ENCODE peak calls at places on chromosomes 11 and 22, in six cellular contexts. One of them, this sample, is unnamed.

GRCh38 chr11:35038211-35038930 is 100.6 kb upstream of the CD44 start:
- DNase-seq in stimulated activated CD8-positive, alpha-beta memory T cell treated with anti-CD3 and anti-CD28 coated beads, Interleukin-12 subunit alpha, Interleukin-12 subunit beta, amount 100 ng/mL, for 4 hours: no peak
- DNase-seq in activated CD4-positive, alpha-beta T cell treated with anti-CD3 and anti-CD28 coated beads, Interleukin-2, amount 50 U/mL, for 48 hours: no peak
- DNase-seq in HTR-8/SVneo: no peak
- DNase-seq in sigmoid colon: no peak
- DNase-seq in pulmonary artery endothelial cell: no peak
- DNase-seq in this sample: no peak

GRCh38 chr11:70066136-70066520 is 12.0 kb upstream of the ANO1 start:
- DNase-seq in sigmoid colon: peak
- DNase-seq in stimulated activated CD8-positive, alpha-beta memory T cell treated with anti-CD3 and anti-CD28 coated beads, Interleukin-12 subunit alpha, Interleukin-12 subunit beta, amount 100 ng/mL, for 4 hours: no peak
- DNase-seq in HTR-8/SVneo: no peak
- DNase-seq in pulmonary artery endothelial cell: no peak
- DNase-seq in activated CD4-positive, alpha-beta T cell treated with anti-CD3 and anti-CD28 coated beads, Interleukin-2, amount 50 U/mL, for 48 hours: no peak
- DNase-seq in this sample: no peak

GRCh38 chr11:72242141-72242540 is 1.8 kb downstream of the PHOX2A start:
- DNase-seq in HTR-8/SVneo: no peak
- DNase-seq in sigmoid colon: no peak
- DNase-seq in stimulated activated CD8-positive, alpha-beta memory T cell treated with anti-CD3 and anti-CD28 coated beads, Interleukin-12 subunit alpha, Interleukin-12 subunit beta, amount 100 ng/mL, for 4 hours: no peak
- DNase-seq in pulmonary artery endothelial cell: no peak
- DNase-seq in activated CD4-positive, alpha-beta T cell treated with anti-CD3 and anti-CD28 coated beads, Interleukin-2, amount 50 U/mL, for 48 hours: no peak
- DNase-seq in this sample: no peak

GRCh38 chr22:49600891-49601431 is 226.7 kb downstream of the BRD1 start:
- DNase-seq in activated CD4-positive, alpha-beta T cell treated with anti-CD3 and anti-CD28 coated beads, Interleukin-2, amount 50 U/mL, for 48 hours: no peak
- DNase-seq in pulmonary artery endothelial cell: no peak
- DNase-seq in sigmoid colon: peak
- DNase-seq in stimulated activated CD8-positive, alpha-beta memory T cell treated with anti-CD3 and anti-CD28 coated beads, Interleukin-12 subunit alpha, Interleukin-12 subunit beta, amount 100 ng/mL, for 4 hours: no peak
- DNase-seq in HTR-8/SVneo: no peak
- DNase-seq in this sample: peak

GRCh38 chr22:31970490-31971444 is 26.4 kb downstream of the YWHAH start:
- DNase-seq in sigmoid colon: peak
- DNase-seq in stimulated activated CD8-positive, alpha-beta memory T cell treated with anti-CD3 and anti-CD28 coated beads, Interleukin-12 subunit alpha, Interleukin-12 subunit beta, amount 100 ng/mL, for 4 hours: peak
- DNase-seq in pulmonary artery endothelial cell: no peak
- DNase-seq in HTR-8/SVneo: peak
- DNase-seq in activated CD4-positive, alpha-beta T cell treated with anti-CD3 and anti-CD28 coated beads, Interleukin-2, amount 50 U/mL, for 48 hours: peak
- DNase-seq in this sample: peak

GRCh38 chr22:16800358-16800757 is 24.9 kb downstream of the XKR3 start:
- DNase-seq in pulmonary artery endothelial cell: no peak
- DNase-seq in activated CD4-positive, alpha-beta T cell treated with anti-CD3 and anti-CD28 coated beads, Interleukin-2, amount 50 U/mL, for 48 hours: no peak
- DNase-seq in stimulated activated CD8-positive, alpha-beta memory T cell treated with anti-CD3 and anti-CD28 coated beads, Interleukin-12 subunit alpha, Interleukin-12 subunit beta, amount 100 ng/mL, for 4 hours: no peak
- DNase-seq in sigmoid colon: no peak
- DNase-seq in HTR-8/SVneo: no peak
- DNase-seq in this sample: no peak

GRCh38 chr11:34546511-34547206 is 33.1 kb upstream of the ELF5 start:
- DNase-seq in stimulated activated CD8-positive, alpha-beta memory T cell treated with anti-CD3 and anti-CD28 coated beads, Interleukin-12 subunit alpha, Interleukin-12 subunit beta, amount 100 ng/mL, for 4 hours: no peak
- DNase-seq in activated CD4-positive, alpha-beta T cell treated with anti-CD3 and anti-CD28 coated beads, Interleukin-2, amount 50 U/mL, for 48 hours: no peak
- DNase-seq in sigmoid colon: no peak
- DNase-seq in pulmonary artery endothelial cell: no peak
- DNase-seq in HTR-8/SVneo: no peak
- DNase-seq in this sample: no peak

GRCh38 chr11:83464181-83464580 is 178.0 kb upstream of the CCDC90B start:
- DNase-seq in pulmonary artery endothelial cell: no peak
- DNase-seq in activated CD4-positive, alpha-beta T cell treated with anti-CD3 and anti-CD28 coated beads, Interleukin-2, amount 50 U/mL, for 48 hours: no peak
- DNase-seq in stimulated activated CD8-positive, alpha-beta memory T cell treated with anti-CD3 and anti-CD28 coated beads, Interleukin-12 subunit alpha, Interleukin-12 subunit beta, amount 100 ng/mL, for 4 hours: no peak
- DNase-seq in HTR-8/SVneo: no peak
- DNase-seq in sigmoid colon: no peak
- DNase-seq in this sample: no peak

GRCh38 chr11:60994450-60995135 is 23.1 kb downstream of the CD6 start:
- DNase-seq in activated CD4-positive, alpha-beta T cell treated with anti-CD3 and anti-CD28 coated beads, Interleukin-2, amount 50 U/mL, for 48 hours: peak
- DNase-seq in pulmonary artery endothelial cell: no peak
- DNase-seq in HTR-8/SVneo: no peak
- DNase-seq in sigmoid colon: no peak
- DNase-seq in stimulated activated CD8-positive, alpha-beta memory T cell treated with anti-CD3 and anti-CD28 coated beads, Interleukin-12 subunit alpha, Interleukin-12 subunit beta, amount 100 ng/mL, for 4 hours: no peak
- DNase-seq in this sample: no peak

GRCh38 chr11:17735823-17736772 is 1.5 kb downstream of the KCNC1 start:
- DNase-seq in pulmonary artery endothelial cell: no peak
- DNase-seq in HTR-8/SVneo: no peak
- DNase-seq in stimulated activated CD8-positive, alpha-beta memory T cell treated with anti-CD3 and anti-CD28 coated beads, Interleukin-12 subunit alpha, Interleukin-12 subunit beta, amount 100 ng/mL, for 4 hours: no peak
- DNase-seq in sigmoid colon: peak
- DNase-seq in activated CD4-positive, alpha-beta T cell treated with anti-CD3 and anti-CD28 coated beads, Interleukin-2, amount 50 U/mL, for 48 hours: no peak
- DNase-seq in this sample: no peak

GRCh38 chr22:22109693-22110466 is 127.3 kb upstream of the TOP3B start:
- DNase-seq in stimulated activated CD8-positive, alpha-beta memory T cell treated with anti-CD3 and anti-CD28 coated beads, Interleukin-12 subunit alpha, Interleukin-12 subunit beta, amount 100 ng/mL, for 4 hours: no peak
- DNase-seq in pulmonary artery endothelial cell: no peak
- DNase-seq in HTR-8/SVneo: no peak
- DNase-seq in activated CD4-positive, alpha-beta T cell treated with anti-CD3 and anti-CD28 coated beads, Interleukin-2, amount 50 U/mL, for 48 hours: no peak
- DNase-seq in sigmoid colon: no peak
- DNase-seq in this sample: peak

GRCh38 chr22:43066844-43067385 is 22.3 kb downstream of the TTLL1 start:
- DNase-seq in activated CD4-positive, alpha-beta T cell treated with anti-CD3 and anti-CD28 coated beads, Interleukin-2, amount 50 U/mL, for 48 hours: no peak
- DNase-seq in pulmonary artery endothelial cell: no peak
- DNase-seq in sigmoid colon: no peak
- DNase-seq in stimulated activated CD8-positive, alpha-beta memory T cell treated with anti-CD3 and anti-CD28 coated beads, Interleukin-12 subunit alpha, Interleukin-12 subunit beta, amount 100 ng/mL, for 4 hours: no peak
- DNase-seq in HTR-8/SVneo: peak
- DNase-seq in this sample: no peak

GRCh38 chr11:58965246-58965985 is 26.1 kb downstream of the GLYATL1 start:
- DNase-seq in stimulated activated CD8-positive, alpha-beta memory T cell treated with anti-CD3 and anti-CD28 coated beads, Interleukin-12 subunit alpha, Interleukin-12 subunit beta, amount 100 ng/mL, for 4 hours: no peak
- DNase-seq in pulmonary artery endothelial cell: no peak
- DNase-seq in activated CD4-positive, alpha-beta T cell treated with anti-CD3 and anti-CD28 coated beads, Interleukin-2, amount 50 U/mL, for 48 hours: no peak
- DNase-seq in HTR-8/SVneo: no peak
- DNase-seq in sigmoid colon: no peak
- DNase-seq in this sample: no peak

GRCh38 chr11:36146437-36146836 is 142.8 kb downstream of the COMMD9 start:
- DNase-seq in activated CD4-positive, alpha-beta T cell treated with anti-CD3 and anti-CD28 coated beads, Interleukin-2, amount 50 U/mL, for 48 hours: no peak
- DNase-seq in HTR-8/SVneo: no peak
- DNase-seq in sigmoid colon: no peak
- DNase-seq in stimulated activated CD8-positive, alpha-beta memory T cell treated with anti-CD3 and anti-CD28 coated beads, Interleukin-12 subunit alpha, Interleukin-12 subunit beta, amount 100 ng/mL, for 4 hours: no peak
- DNase-seq in pulmonary artery endothelial cell: no peak
- DNase-seq in this sample: no peak

GRCh38 chr11:71539017-71539416 is 1.2 kb downstream of the KRTAP5-8 start:
- DNase-seq in pulmonary artery endothelial cell: no peak
- DNase-seq in stimulated activated CD8-positive, alpha-beta memory T cell treated with anti-CD3 and anti-CD28 coated beads, Interleukin-12 subunit alpha, Interleukin-12 subunit beta, amount 100 ng/mL, for 4 hours: no peak
- DNase-seq in sigmoid colon: no peak
- DNase-seq in HTR-8/SVneo: no peak
- DNase-seq in activated CD4-positive, alpha-beta T cell treated with anti-CD3 and anti-CD28 coated beads, Interleukin-2, amount 50 U/mL, for 48 hours: no peak
- DNase-seq in this sample: no peak

GRCh38 chr22:45964372-45964771 is 12.6 kb downstream of the WNT7B start:
- DNase-seq in pulmonary artery endothelial cell: no peak
- DNase-seq in sigmoid colon: no peak
- DNase-seq in stimulated activated CD8-positive, alpha-beta memory T cell treated with anti-CD3 and anti-CD28 coated beads, Interleukin-12 subunit alpha, Interleukin-12 subunit beta, amount 100 ng/mL, for 4 hours: no peak
- DNase-seq in activated CD4-positive, alpha-beta T cell treated with anti-CD3 and anti-CD28 coated beads, Interleukin-2, amount 50 U/mL, for 48 hours: no peak
- DNase-seq in HTR-8/SVneo: no peak
- DNase-seq in this sample: no peak

GRCh38 chr11:74683279-74683871 is 47.9 kb downstream of the CHRDL2 start:
- DNase-seq in sigmoid colon: peak
- DNase-seq in activated CD4-positive, alpha-beta T cell treated with anti-CD3 and anti-CD28 coated beads, Interleukin-2, amount 50 U/mL, for 48 hours: peak
- DNase-seq in stimulated activated CD8-positive, alpha-beta memory T cell treated with anti-CD3 and anti-CD28 coated beads, Interleukin-12 subunit alpha, Interleukin-12 subunit beta, amount 100 ng/mL, for 4 hours: no peak
- DNase-seq in pulmonary artery endothelial cell: no peak
- DNase-seq in HTR-8/SVneo: no peak
- DNase-seq in this sample: no peak

GRCh38 chr11:35040221-35040942 is 98.6 kb upstream of the CD44 start:
- DNase-seq in sigmoid colon: no peak
- DNase-seq in stimulated activated CD8-positive, alpha-beta memory T cell treated with anti-CD3 and anti-CD28 coated beads, Interleukin-12 subunit alpha, Interleukin-12 subunit beta, amount 100 ng/mL, for 4 hours: peak
- DNase-seq in pulmonary artery endothelial cell: no peak
- DNase-seq in HTR-8/SVneo: no peak
- DNase-seq in activated CD4-positive, alpha-beta T cell treated with anti-CD3 and anti-CD28 coated beads, Interleukin-2, amount 50 U/mL, for 48 hours: peak
- DNase-seq in this sample: no peak

This sample was measured in OCI-LY7.